ENCODE peak calls at places on chromosome 19, in nine cellular contexts. G, W, K, T, V, J, R, Q and O are unnamed samples.

GRCh38 chr19:3778899-3779723 is 7.1 kb downstream of the MATK start:
- DNase-seq in G (no peak), W (no peak), K (no peak), T (no peak), V (no peak), J (no peak), R (no peak), Q (no peak), O (no peak)

GRCh38 chr19:1295169-1296012 is 9.7 kb downstream of the EFNA2 start:
- DNase-seq in G (no peak), W (no peak), K (no peak), T (no peak), V (peak; percentile 27), J (peak; percentile 48), R (no peak), Q (no peak), O (no peak)

GRCh38 chr19:5113101-5113557 is 144.2 kb downstream of the KDM4B start:
- DNase-seq in G (peak; percentile 60), W (no peak), K (no peak), T (no peak), V (no peak), J (peak; percentile 66), R (no peak), Q (no peak), O (no peak)

GRCh38 chr19:58569191-58569942 is 3.8 kb downstream of the MZF1 start:
- DNase-seq in G (no peak), W (peak; percentile 14), K (no peak), T (no peak), V (no peak), J (no peak), R (no peak), Q (no peak), O (no peak)

GRCh38 chr19:37045140-37045539 is 33.1 kb upstream of the ZNF420 start:
- DNase-seq in G (no peak), W (no peak), K (no peak), T (no peak), V (no peak), J (no peak), R (no peak), Q (no peak), O (no peak)

GRCh38 chr19:50496189-50497029 is 14.6 kb downstream of the JOSD2 start:
- DNase-seq in G (peak; percentile 77), W (no peak), K (peak; percentile 73), T (no peak), V (no peak), J (no peak), R (no peak), Q (no peak), O (peak; percentile 93)

GRCh38 chr19:55075366-55075998 is at the start of gene EPS8L1:
- DNase-seq in G (peak; percentile 86), W (peak; percentile 79), K (no peak), T (peak; percentile 89), V (no peak), J (no peak), R (no peak), Q (no peak), O (no peak)

GRCh38 chr19:4390017-4390861 is 10.1 kb downstream of the SH3GL1 start:
- DNase-seq in G (peak; percentile 96), W (no peak), K (peak; percentile 66), T (no peak), V (no peak), J (peak; percentile 64), R (no peak), Q (no peak), O (no peak)

GRCh38 chr19:17095141-17095919 is 19.8 kb downstream of the MYO9B start:
- DNase-seq in G (no peak), W (no peak), K (peak; percentile 78), T (no peak), V (no peak), J (peak; percentile 87), R (no peak), Q (no peak), O (no peak)

GRCh38 chr19:58572818-58573657 is at the start of gene MZF1:
- DNase-seq in G (peak; percentile 100), W (peak; percentile 99), K (peak; percentile 100), T (peak; percentile 100), V (peak; percentile 99), J (peak; percentile 100), R (peak; percentile 99), Q (peak; percentile 100), O (no peak)

GRCh38 chr19:40691421-40692211 is 1.2 kb upstream of the NUMBL start:
- DNase-seq in G (peak; percentile 59), W (no peak), K (peak; percentile 62), T (no peak), V (no peak), J (peak; percentile 25), R (no peak), Q (no peak), O (no peak)

GRCh38 chr19:3369337-3370213 is 3.2 kb downstream of the NFIC start:
- DNase-seq in G (peak; percentile 56), W (no peak), K (peak; percentile 88), T (peak; percentile 72), V (no peak), J (peak; percentile 89), R (no peak), Q (no peak), O (peak; percentile 80)

GRCh38 chr19:13461536-13461935 is 44.7 kb downstream of the CACNA1A start:
- DNase-seq in G (no peak), W (no peak), K (no peak), T (no peak), V (no peak), J (no peak), R (no peak), Q (no peak), O (no peak)

GRCh38 chr19:43739419-43739818 is 15.3 kb downstream of the SMG9 start:
- DNase-seq in G (no peak), W (no peak), K (no peak), T (peak; percentile 76), V (no peak), J (no peak), R (no peak), Q (no peak), O (no peak)

GRCh38 chr19:49437231-49437630 is 4.1 kb downstream of the SLC17A7 start:
- DNase-seq in G (no peak), W (no peak), K (no peak), T (no peak), V (no peak), J (no peak), R (no peak), Q (no peak), O (no peak)

GRCh38 chr19:49592486-49593232 is 1.7 kb downstream of the PRR12 start:
- DNase-seq in G (peak; percentile 69), W (no peak), K (no peak), T (no peak), V (no peak), J (peak; percentile 52), R (no peak), Q (no peak), O (no peak)

GRCh38 chr19:8155318-8155717 is 5.9 kb upstream of the FBN3 start:
- DNase-seq in G (no peak), W (no peak), K (no peak), T (no peak), V (no peak), J (no peak), R (no peak), Q (no peak), O (no peak)
- H3K27ac ChIP-seq in G (no peak overlapping the region), W (no peak overlapping the region), K (no peak overlapping the region), T (no peak overlapping the region), V (no peak overlapping the region), J (no peak overlapping the region), R (no peak overlapping the region), Q (no peak overlapping the region), O (peak overlapping the region; percentile 86)

GRCh38 chr19:39053276-39054090 is 21.1 kb upstream of the FBXO27 start:
- DNase-seq in G (no peak), W (no peak), K (no peak), T (peak; percentile 59), V (no peak), J (no peak), R (no peak), Q (no peak), O (peak; percentile 40)

GRCh38 chr19:39057615-39058014 is 25.3 kb upstream of the FBXO27 start:
- DNase-seq in G (no peak), W (no peak), K (no peak), T (no peak), V (no peak), J (no peak), R (no peak), Q (no peak), O (no peak)

GRCh38 chr19:39052846-39053245 is 20.5 kb upstream of the FBXO27 start:
- DNase-seq in G (no peak), W (no peak), K (no peak), T (no peak), V (no peak), J (no peak), R (no peak), Q (no peak), O (no peak)

GRCh38 chr19:39052243-39052746 is 19.9 kb upstream of the FBXO27 start:
- DNase-seq in G (peak; percentile 68), W (peak; percentile 57), K (peak; percentile 58), T (peak; percentile 68), V (peak; percentile 51), J (peak; percentile 67), R (peak; percentile 57), Q (peak; percentile 20), O (peak; percentile 82)

DNA sequence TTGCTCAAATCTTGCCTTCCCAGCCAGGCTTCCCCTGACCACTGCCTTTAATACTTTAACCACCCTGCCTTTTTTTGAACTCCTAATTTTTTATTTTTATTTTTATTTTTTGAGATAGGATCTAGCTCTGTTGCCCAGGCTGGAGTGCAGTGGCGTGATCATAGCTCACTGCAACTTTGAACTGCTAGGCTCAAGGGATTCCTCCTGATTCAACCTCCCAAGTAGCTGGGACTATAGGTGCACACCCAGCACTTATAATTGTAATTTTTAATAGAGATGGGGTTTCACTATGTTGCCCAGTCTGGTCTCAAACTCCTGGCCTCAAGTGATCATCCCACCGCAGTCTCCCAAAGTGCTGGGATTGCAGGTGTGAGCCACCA is 21.7 kb upstream of the FBXO27 start:
- DNase-seq in G (no peak), W (no peak), K (no peak), T (no peak), V (no peak), J (no peak), R (no peak), Q (no peak), O (no peak)
- H3K27ac ChIP-seq in G (no peak overlapping the region), W (no peak overlapping the region), K (no peak overlapping the region), T (no peak overlapping the region), V (no peak overlapping the region), J (no peak overlapping the region), R (no peak overlapping the region), Q (no peak overlapping the region), O (peak overlapping the region; percentile 98)

DNA sequence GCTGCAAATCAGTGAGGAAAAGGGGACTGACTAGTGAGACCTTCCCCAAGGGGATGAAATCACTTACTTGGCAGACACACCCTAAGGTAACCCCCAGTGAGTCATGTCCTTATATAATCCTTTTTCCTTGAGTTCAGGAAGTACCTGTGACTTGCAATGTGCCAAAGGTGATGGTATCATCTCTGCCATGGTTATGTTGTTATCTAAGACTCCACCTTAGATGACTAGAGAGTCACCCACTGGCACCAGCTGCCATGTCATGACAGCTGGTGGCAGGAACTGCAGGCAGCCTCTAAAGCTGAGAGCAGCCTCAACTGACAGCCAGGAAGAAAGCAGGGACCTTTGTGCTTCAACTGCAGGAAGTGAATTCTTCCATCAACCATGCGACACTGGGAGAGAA is 12.5 kb downstream of the PBX4 start:
- DNase-seq in G (peak; percentile 49), W (no peak), K (no peak), T (peak; percentile 55), V (peak; percentile 39), J (no peak), R (peak; percentile 53), Q (no peak), O (no peak)
- H3K27ac ChIP-seq in G (no peak overlapping the region), W (no peak overlapping the region), K (no peak overlapping the region), T (peak overlapping the region; percentile 57), V (peak overlapping the region; percentile 9), J (no peak overlapping the region), R (peak overlapping the region; percentile 46), Q (no peak overlapping the region), O (no peak overlapping the region)

GRCh38 chr19:42274065-42274682 is 5.1 kb downstream of the CIC start:
- DNase-seq in G (no peak), W (no peak), K (no peak), T (no peak), V (no peak), J (no peak), R (no peak), Q (no peak), O (no peak)
- H3K27ac ChIP-seq in G (no peak overlapping the region), W (no peak overlapping the region), K (peak overlapping the region; percentile 30), T (no peak overlapping the region), V (no peak overlapping the region), J (no peak overlapping the region), R (no peak overlapping the region), Q (no peak overlapping the region), O (no peak overlapping the region)